ENCODE peak calls at places on chromosomes 13 and 19, in five cellular contexts. I is SK-N-SH, E is A549, R is K562, K is IMR-90. T is an unnamed sample.

GRCh38 chr13:73428137-73428536 is 369.3 kb downstream of the KLF5 start:
- DNase-seq in I (no peak), E (peak), R (no peak), K (peak), T (no peak)

GRCh38 chr19:1647664-1648155 is 4.7 kb downstream of the TCF3 start:
- DNase-seq in I (no peak), E (no peak), R (no peak), K (no peak), T (no peak)

GRCh38 chr13:32471187-32471922 is 43.4 kb upstream of the N4BP2L1 start:
- DNase-seq in I (no peak), E (no peak), R (no peak), K (peak), T (no peak)

GRCh38 chr13:49210114-49210513 is 10.0 kb upstream of the MLNR start:
- DNase-seq in I (no peak), E (no peak), R (no peak), K (no peak), T (no peak)

GRCh38 chr19:8149261-8150094 is at the start of gene FBN3:
- DNase-seq in I (peak), E (no peak), R (peak), K (no peak), T (no peak)

GRCh38 chr13:40472427-40473220 is 193.8 kb downstream of the FOXO1 start:
- DNase-seq in I (no peak), E (no peak), R (no peak), K (no peak), T (no peak)

GRCh38 chr13:49248433-49249002 is 793 bp downstream of the CDADC1 start:
- DNase-seq in I (peak), E (peak), R (no peak), K (peak), T (no peak)

GRCh38 chr13:21557995-21558394 is 46.0 kb downstream of the MICU2 start:
- DNase-seq in I (peak), E (peak), R (peak), K (no peak), T (no peak)

GRCh38 chr13:45162194-45162593 is 38.7 kb downstream of the KCTD4 start:
- DNase-seq in I (no peak), E (no peak), R (no peak), K (peak), T (no peak)

GRCh38 chr13:113804017-113804702 is 45.1 kb downstream of the TMEM255B start:
- DNase-seq in I (no peak), E (no peak), R (no peak), K (no peak), T (no peak)
- TF ChIP-seq RCOR1 in I (no peak), E (no peak), R (no peak), K (no peak), T (no peak)

DNA sequence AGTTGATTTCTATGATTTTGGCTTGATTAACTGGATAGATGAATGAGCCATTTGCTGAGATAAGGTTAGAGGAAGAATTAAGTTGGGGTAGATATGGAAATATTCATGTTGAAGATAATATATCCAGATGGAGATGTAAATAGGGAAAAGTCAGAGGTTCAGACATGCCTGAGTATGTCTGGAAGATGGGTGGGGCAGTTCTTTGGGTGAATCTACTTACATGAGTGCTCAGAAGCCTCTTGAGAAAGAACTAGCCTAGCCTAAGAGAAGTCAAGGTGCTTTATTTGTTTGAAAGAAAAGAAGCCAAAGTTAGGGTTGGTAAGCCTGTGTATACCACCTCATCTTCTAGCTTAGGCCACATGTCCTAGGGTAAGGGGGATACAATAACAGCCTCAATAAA is 133.6 kb downstream of the NDFIP2 start:
- DNase-seq in I (no peak), E (no peak), R (no peak), K (no peak), T (no peak)
- TF ChIP-seq RCOR1 in I (no peak), E (no peak), R (no peak), K (no peak), T (no peak)

DNA sequence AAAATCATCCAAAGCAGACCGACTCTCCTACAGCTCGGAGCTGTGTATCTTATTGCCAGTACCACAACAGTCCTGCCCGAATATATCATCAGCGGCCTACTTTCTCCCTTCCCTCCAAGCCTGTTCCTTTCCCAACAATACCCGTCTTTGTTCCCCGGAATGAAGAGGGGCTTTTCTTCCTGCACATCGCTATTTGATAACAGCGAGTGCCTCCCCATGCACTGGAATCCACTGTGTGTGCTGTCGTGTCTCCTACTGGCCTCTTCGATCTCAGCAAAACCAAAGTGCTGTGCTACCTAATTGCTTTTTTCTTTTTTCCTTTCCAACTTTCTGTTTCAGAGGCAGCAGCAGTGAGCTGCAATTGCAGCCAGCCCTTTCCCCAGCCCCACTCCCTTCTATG is 43.5 kb downstream of the EFNB2 start:
- DNase-seq in I (no peak), E (no peak), R (no peak), K (no peak), T (no peak)
- TF ChIP-seq RCOR1 in I (no peak), E (no peak), R (no peak), K (no peak), T (no peak)

DNA sequence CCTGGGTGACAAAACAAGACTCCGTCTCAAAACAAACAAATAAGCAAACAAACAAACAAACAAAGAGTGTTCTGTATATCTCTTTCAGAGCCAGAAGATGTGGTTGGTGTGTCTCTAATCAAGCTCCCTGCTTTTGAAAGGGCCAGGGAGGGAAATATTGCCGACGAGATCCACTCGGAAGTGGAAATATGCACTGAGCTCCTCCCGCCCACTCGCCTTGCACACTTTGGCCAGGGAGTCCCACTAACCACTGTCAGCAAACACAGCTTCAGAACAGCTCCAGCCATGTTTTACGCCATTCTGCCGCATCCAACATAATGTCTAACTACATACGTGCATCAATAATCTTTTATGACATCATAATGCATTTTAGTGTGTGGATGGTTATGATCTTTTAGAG is 155.5 kb upstream of the VSTM2B start:
- DNase-seq in I (no peak), E (no peak), R (peak), K (no peak), T (no peak)
- TF ChIP-seq RCOR1 in I (no peak), E (no peak), R (no peak), K (no peak), T (no peak)

GRCh38 chr19:39352549-39353285 is 10.5 kb downstream of the SAMD4B start:
- DNase-seq in I (no peak), E (no peak), R (no peak), K (no peak), T (no peak)

GRCh38 chr19:39350156-39350555 is 7.9 kb downstream of the SAMD4B start:
- DNase-seq in I (no peak), E (no peak), R (no peak), K (no peak), T (no peak)

GRCh38 chr19:39355253-39355652 is 13.0 kb downstream of the SAMD4B start:
- DNase-seq in I (no peak), E (no peak), R (no peak), K (no peak), T (no peak)

GRCh38 chr19:39349326-39349725 is 7.1 kb downstream of the SAMD4B start:
- DNase-seq in I (no peak), E (no peak), R (no peak), K (no peak), T (no peak)

GRCh38 chr19:39351537-39352037 is 9.4 kb downstream of the SAMD4B start:
- DNase-seq in I (no peak), E (no peak), R (no peak), K (peak), T (peak)
- TF ChIP-seq RCOR1 in I (no peak), E (no peak), R (no peak), K (no peak), T (no peak)